ENCODE peak calls at places on chromosomes 6 and 20, in eight cellular contexts. One of them, this sample, is unnamed.

GRCh38 chr6:65819152-65819551 is 112.1 kb upstream of the EYS start:
- DNase-seq in dorsolateral prefrontal cortex: no peak
- DNase-seq in aorta: no peak
- DNase-seq in transverse colon: no peak
- DNase-seq in H7: no peak
- DNase-seq in tibial nerve: no peak
- DNase-seq in GM12865: no peak
- DNase-seq in GM12878: no peak
- DNase-seq in this sample: no peak

GRCh38 chr20:1887321-1887720 is 7.9 kb upstream of the SIRPA start:
- DNase-seq in dorsolateral prefrontal cortex: no peak
- DNase-seq in aorta: no peak
- DNase-seq in transverse colon: no peak
- DNase-seq in H7: no peak
- DNase-seq in tibial nerve: no peak
- DNase-seq in GM12865: no peak
- DNase-seq in GM12878: no peak
- DNase-seq in this sample: no peak

GRCh38 chr6:27293436-27294152 is 18.5 kb downstream of the POM121L2 start:
- DNase-seq in dorsolateral prefrontal cortex: no peak
- DNase-seq in aorta: no peak
- DNase-seq in transverse colon: no peak
- DNase-seq in H7: no peak
- DNase-seq in tibial nerve: no peak
- DNase-seq in GM12865: peak
- DNase-seq in GM12878: no peak
- DNase-seq in this sample: no peak

GRCh38 chr6:16206595-16207037 is 31.8 kb upstream of the GMPR start:
- DNase-seq in dorsolateral prefrontal cortex: peak
- DNase-seq in aorta: no peak
- DNase-seq in transverse colon: peak
- DNase-seq in H7: peak
- DNase-seq in tibial nerve: peak
- DNase-seq in GM12865: peak
- DNase-seq in GM12878: no peak
- DNase-seq in this sample: peak

GRCh38 chr6:31575335-31575901 is at the start of gene TNF:
- DNase-seq in dorsolateral prefrontal cortex: peak
- DNase-seq in aorta: peak
- DNase-seq in transverse colon: peak
- DNase-seq in H7: peak
- DNase-seq in tibial nerve: peak
- DNase-seq in GM12865: peak
- DNase-seq in GM12878: peak
- DNase-seq in this sample: peak

GRCh38 chr6:23656257-23656731 is 469.7 kb upstream of the NRSN1 start:
- DNase-seq in dorsolateral prefrontal cortex: no peak
- DNase-seq in aorta: no peak
- DNase-seq in transverse colon: no peak
- DNase-seq in H7: no peak
- DNase-seq in tibial nerve: no peak
- DNase-seq in GM12865: no peak
- DNase-seq in GM12878: no peak
- DNase-seq in this sample: no peak

GRCh38 chr6:41939848-41940758 is 1.5 kb downstream of the CCND3 start:
- DNase-seq in dorsolateral prefrontal cortex: peak
- DNase-seq in aorta: no peak
- DNase-seq in transverse colon: peak
- DNase-seq in H7: peak
- DNase-seq in tibial nerve: no peak
- DNase-seq in GM12865: peak
- DNase-seq in GM12878: no peak
- DNase-seq in this sample: peak

GRCh38 chr6:22699046-22699639 is 129.8 kb downstream of the HDGFL1 start:
- DNase-seq in dorsolateral prefrontal cortex: no peak
- DNase-seq in aorta: no peak
- DNase-seq in transverse colon: no peak
- DNase-seq in H7: no peak
- DNase-seq in tibial nerve: no peak
- DNase-seq in GM12865: no peak
- DNase-seq in GM12878: no peak
- DNase-seq in this sample: no peak

GRCh38 chr6:104959453-104959858 is 2.5 kb downstream of the LIN28B start:
- DNase-seq in dorsolateral prefrontal cortex: no peak
- DNase-seq in aorta: no peak
- DNase-seq in transverse colon: no peak
- DNase-seq in H7: no peak
- DNase-seq in tibial nerve: no peak
- DNase-seq in GM12865: no peak
- DNase-seq in GM12878: no peak
- DNase-seq in this sample: no peak
- H3K4me3 ChIP-seq in dorsolateral prefrontal cortex: no peak
- H3K4me3 ChIP-seq in aorta: no peak
- H3K4me3 ChIP-seq in transverse colon: no peak
- H3K4me3 ChIP-seq in H7: peak
- H3K4me3 ChIP-seq in tibial nerve: no peak
- H3K4me3 ChIP-seq in GM12865: no peak
- H3K4me3 ChIP-seq in GM12878: no peak
- H3K4me3 ChIP-seq in this sample: no peak

DNA sequence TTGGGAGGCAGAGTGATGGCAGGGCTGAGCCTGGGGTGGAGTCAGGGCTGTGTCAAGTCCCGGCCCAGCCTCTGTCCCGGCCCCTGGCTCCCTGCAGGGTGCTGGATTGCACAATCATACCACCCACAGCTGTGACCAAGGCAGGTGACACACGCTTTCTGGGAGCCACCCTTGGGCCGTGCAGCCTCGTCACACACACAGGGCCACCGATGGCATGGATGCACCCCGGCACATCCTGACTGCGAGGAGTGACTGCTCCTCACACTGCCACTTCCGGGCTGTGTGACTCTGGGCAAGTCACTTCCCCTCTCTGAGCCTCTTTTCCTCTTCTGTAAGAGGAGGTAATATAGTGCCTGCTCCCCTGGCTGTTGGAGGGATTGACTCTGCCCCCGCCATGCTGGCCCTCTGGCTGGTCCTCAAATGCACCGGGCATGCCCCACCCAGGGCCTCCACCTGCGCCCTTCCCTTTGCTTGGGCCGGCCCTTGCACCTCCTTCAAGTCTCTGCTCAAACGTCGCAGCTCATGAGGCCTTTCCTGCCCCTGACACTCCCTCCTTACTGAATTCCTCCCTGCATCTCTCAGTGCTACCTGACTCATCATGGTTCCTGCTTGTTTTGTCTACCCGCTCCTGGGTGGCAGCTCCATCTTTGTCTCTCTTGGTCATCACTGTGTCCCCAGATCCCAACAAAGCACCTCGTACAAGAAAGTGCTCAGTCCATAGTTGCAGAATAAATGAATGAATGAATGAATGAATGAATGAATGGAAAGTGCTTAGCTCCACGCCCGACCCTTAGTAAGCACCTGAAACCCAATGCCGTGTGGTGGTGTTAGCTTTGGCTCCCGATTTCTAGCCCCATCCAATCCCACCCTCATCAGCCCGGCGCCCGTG is 93.5 kb downstream of the CEBPB start:
- DNase-seq in dorsolateral prefrontal cortex: no peak
- DNase-seq in aorta: peak
- DNase-seq in transverse colon: peak
- DNase-seq in H7: no peak
- DNase-seq in tibial nerve: no peak
- DNase-seq in GM12865: no peak
- DNase-seq in GM12878: no peak
- DNase-seq in this sample: peak
- H3K4me3 ChIP-seq in dorsolateral prefrontal cortex: no peak
- H3K4me3 ChIP-seq in aorta: no peak
- H3K4me3 ChIP-seq in transverse colon: no peak
- H3K4me3 ChIP-seq in H7: no peak
- H3K4me3 ChIP-seq in tibial nerve: no peak
- H3K4me3 ChIP-seq in GM12865: no peak
- H3K4me3 ChIP-seq in GM12878: no peak
- H3K4me3 ChIP-seq in this sample: no peak

GRCh38 chr20:46683620-46683938 is 5.7 kb downstream of the TP53RK start:
- DNase-seq in dorsolateral prefrontal cortex: no peak
- DNase-seq in aorta: peak
- DNase-seq in transverse colon: no peak
- DNase-seq in H7: no peak
- DNase-seq in tibial nerve: no peak
- DNase-seq in GM12865: peak
- DNase-seq in GM12878: no peak
- DNase-seq in this sample: no peak
- H3K4me3 ChIP-seq in dorsolateral prefrontal cortex: no peak
- H3K4me3 ChIP-seq in aorta: no peak
- H3K4me3 ChIP-seq in transverse colon: peak
- H3K4me3 ChIP-seq in H7: peak
- H3K4me3 ChIP-seq in tibial nerve: peak
- H3K4me3 ChIP-seq in GM12865: no peak
- H3K4me3 ChIP-seq in GM12878: no peak
- H3K4me3 ChIP-seq in this sample: no peak

GRCh38 chr6:156994215-156995076 is 217.3 kb downstream of the ARID1B start:
- DNase-seq in dorsolateral prefrontal cortex: no peak
- DNase-seq in aorta: no peak
- DNase-seq in transverse colon: no peak
- DNase-seq in H7: no peak
- DNase-seq in tibial nerve: no peak
- DNase-seq in GM12865: no peak
- DNase-seq in GM12878: no peak
- DNase-seq in this sample: no peak
- H3K4me3 ChIP-seq in dorsolateral prefrontal cortex: no peak
- H3K4me3 ChIP-seq in aorta: no peak
- H3K4me3 ChIP-seq in transverse colon: no peak
- H3K4me3 ChIP-seq in H7: no peak
- H3K4me3 ChIP-seq in tibial nerve: no peak
- H3K4me3 ChIP-seq in GM12865: no peak
- H3K4me3 ChIP-seq in GM12878: no peak
- H3K4me3 ChIP-seq in this sample: no peak

GRCh38 chr6:157517601-157518359 is 136.8 kb downstream of the ZDHHC14 start:
- DNase-seq in dorsolateral prefrontal cortex: no peak
- DNase-seq in aorta: no peak
- DNase-seq in transverse colon: no peak
- DNase-seq in H7: no peak
- DNase-seq in tibial nerve: no peak
- DNase-seq in GM12865: no peak
- DNase-seq in GM12878: no peak
- DNase-seq in this sample: no peak

GRCh38 chr6:157513619-157514485 is 132.9 kb downstream of the ZDHHC14 start:
- DNase-seq in dorsolateral prefrontal cortex: no peak
- DNase-seq in aorta: no peak
- DNase-seq in transverse colon: no peak
- DNase-seq in H7: no peak
- DNase-seq in tibial nerve: no peak
- DNase-seq in GM12865: no peak
- DNase-seq in GM12878: no peak
- DNase-seq in this sample: no peak

GRCh38 chr6:157518399-157519250 is 137.6 kb downstream of the ZDHHC14 start:
- DNase-seq in dorsolateral prefrontal cortex: no peak
- DNase-seq in aorta: no peak
- DNase-seq in transverse colon: no peak
- DNase-seq in H7: no peak
- DNase-seq in tibial nerve: no peak
- DNase-seq in GM12865: no peak
- DNase-seq in GM12878: no peak
- DNase-seq in this sample: no peak

GRCh38 chr6:157514659-157515496 is 133.9 kb downstream of the ZDHHC14 start:
- DNase-seq in dorsolateral prefrontal cortex: peak
- DNase-seq in aorta: no peak
- DNase-seq in transverse colon: no peak
- DNase-seq in H7: no peak
- DNase-seq in tibial nerve: no peak
- DNase-seq in GM12865: peak
- DNase-seq in GM12878: no peak
- DNase-seq in this sample: peak

DNA sequence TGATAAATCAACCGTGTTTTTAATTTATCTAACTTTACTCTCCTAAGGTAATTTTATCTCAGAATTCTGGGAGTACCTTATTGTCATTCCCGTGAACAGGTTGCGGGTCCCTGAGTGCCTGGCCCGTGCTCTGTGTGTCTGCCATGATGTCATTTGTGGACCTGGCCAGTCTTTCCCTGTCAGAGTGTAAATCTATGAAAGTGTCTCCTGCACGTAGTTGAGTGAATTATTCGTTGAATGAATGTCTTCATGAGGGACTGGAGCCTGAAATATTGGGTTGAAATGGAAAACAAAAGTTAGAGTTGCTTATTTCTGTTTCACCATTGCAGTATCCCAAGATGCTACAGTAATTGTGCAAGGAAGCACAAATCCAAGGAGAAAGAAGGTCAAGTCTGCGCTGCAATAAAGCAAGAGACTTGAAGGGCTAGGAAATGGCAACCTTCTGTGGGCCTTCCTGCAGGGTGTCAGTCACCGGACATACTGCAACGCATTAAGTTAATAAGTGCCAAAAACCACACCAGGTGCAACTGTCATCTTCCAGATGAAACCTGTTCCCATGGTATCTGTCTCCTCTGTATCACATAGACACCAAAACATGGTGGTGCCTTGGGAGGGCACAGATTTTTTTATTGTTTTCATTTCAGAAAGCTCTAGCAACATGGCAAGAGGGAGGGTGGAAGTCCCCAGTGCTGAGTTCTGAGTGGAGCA is 135.5 kb downstream of the ZDHHC14 start:
- DNase-seq in dorsolateral prefrontal cortex: no peak
- DNase-seq in aorta: no peak
- DNase-seq in transverse colon: no peak
- DNase-seq in H7: no peak
- DNase-seq in tibial nerve: no peak
- DNase-seq in GM12865: no peak
- DNase-seq in GM12878: no peak
- DNase-seq in this sample: no peak
- H3K4me3 ChIP-seq in dorsolateral prefrontal cortex: no peak
- H3K4me3 ChIP-seq in aorta: no peak
- H3K4me3 ChIP-seq in transverse colon: no peak
- H3K4me3 ChIP-seq in H7: no peak
- H3K4me3 ChIP-seq in tibial nerve: no peak
- H3K4me3 ChIP-seq in GM12865: no peak
- H3K4me3 ChIP-seq in GM12878: no peak
- H3K4me3 ChIP-seq in this sample: no peak

DNA sequence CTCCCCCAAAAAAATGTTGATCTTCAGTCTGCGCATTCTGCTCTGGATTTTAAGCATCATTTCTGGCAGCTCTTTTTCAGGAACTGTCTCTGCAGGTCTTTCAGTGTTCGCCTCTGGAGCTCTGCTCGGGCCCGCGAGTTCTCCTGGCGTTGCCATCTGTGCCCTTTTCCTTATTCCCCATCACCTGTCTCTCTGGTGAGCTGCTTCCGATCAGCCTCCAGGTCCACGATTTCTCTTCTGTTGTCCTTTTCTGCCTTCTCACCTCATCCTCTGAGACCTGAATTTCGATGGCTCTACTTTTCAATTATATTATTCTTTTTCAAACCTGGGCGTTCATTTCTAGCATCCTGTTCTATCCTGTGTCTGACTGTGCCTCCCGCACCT is 590 bp upstream of the MAP1LC3A start:
- DNase-seq in dorsolateral prefrontal cortex: no peak
- DNase-seq in aorta: no peak
- DNase-seq in transverse colon: no peak
- DNase-seq in H7: no peak
- DNase-seq in tibial nerve: no peak
- DNase-seq in GM12865: no peak
- DNase-seq in GM12878: no peak
- DNase-seq in this sample: no peak
- H3K4me3 ChIP-seq in dorsolateral prefrontal cortex: peak
- H3K4me3 ChIP-seq in aorta: peak
- H3K4me3 ChIP-seq in transverse colon: peak
- H3K4me3 ChIP-seq in H7: peak
- H3K4me3 ChIP-seq in tibial nerve: peak
- H3K4me3 ChIP-seq in GM12865: peak
- H3K4me3 ChIP-seq in GM12878: peak
- H3K4me3 ChIP-seq in this sample: no peak

This sample was measured in HL-60.